ENCODE peak calls at places on chromosomes 7 and 10, in seven cellular contexts. One of them, this sample, is unnamed.

GRCh38 chr7:38107486-38107893 is 70.6 kb upstream of the STARD3NL start:
- DNase-seq in WERI-Rb-1: peak
- DNase-seq in NCI-H226: peak
- DNase-seq in nephron progenitor cell: peak
- DNase-seq in HFFc6: peak
- DNase-seq in amniotic stem cell: no peak
- DNase-seq in MM.1S: peak
- DNase-seq in this sample: no peak

GRCh38 chr10:72056932-72057751 is 31.2 kb downstream of the SPOCK2 start:
- DNase-seq in NCI-H226: no peak
- DNase-seq in nephron progenitor cell: no peak
- DNase-seq in amniotic stem cell: no peak
- DNase-seq in WERI-Rb-1: no peak
- DNase-seq in MM.1S: no peak
- DNase-seq in HFFc6: no peak
- DNase-seq in this sample: no peak

GRCh38 chr7:157855452-157856213 is 518.8 kb downstream of the DNAJB6 start:
- DNase-seq in HFFc6: no peak
- DNase-seq in MM.1S: no peak
- DNase-seq in WERI-Rb-1: no peak
- DNase-seq in nephron progenitor cell: no peak
- DNase-seq in NCI-H226: no peak
- DNase-seq in amniotic stem cell: no peak
- DNase-seq in this sample: no peak

GRCh38 chr7:33831389-33832118 is 73.8 kb upstream of the BMPER start:
- DNase-seq in HFFc6: peak
- DNase-seq in WERI-Rb-1: no peak
- DNase-seq in nephron progenitor cell: no peak
- DNase-seq in NCI-H226: peak
- DNase-seq in MM.1S: no peak
- DNase-seq in amniotic stem cell: no peak
- DNase-seq in this sample: no peak

GRCh38 chr10:58746470-58747185 is 234.0 kb downstream of the BICC1 start:
- DNase-seq in NCI-H226: no peak
- DNase-seq in amniotic stem cell: no peak
- DNase-seq in WERI-Rb-1: no peak
- DNase-seq in MM.1S: no peak
- DNase-seq in nephron progenitor cell: peak
- DNase-seq in HFFc6: no peak
- DNase-seq in this sample: no peak

GRCh38 chr7:98359395-98359794 is 41.5 kb downstream of the BAIAP2L1 start:
- DNase-seq in amniotic stem cell: no peak
- DNase-seq in MM.1S: no peak
- DNase-seq in NCI-H226: no peak
- DNase-seq in nephron progenitor cell: no peak
- DNase-seq in WERI-Rb-1: no peak
- DNase-seq in HFFc6: no peak
- DNase-seq in this sample: no peak

GRCh38 chr10:82815680-82816079 is 940.7 kb downstream of the NRG3 start:
- DNase-seq in nephron progenitor cell: no peak
- DNase-seq in NCI-H226: no peak
- DNase-seq in WERI-Rb-1: no peak
- DNase-seq in HFFc6: no peak
- DNase-seq in amniotic stem cell: no peak
- DNase-seq in MM.1S: no peak
- DNase-seq in this sample: no peak

GRCh38 chr7:147478751-147479150 is 1111.8 kb upstream of the C7orf33 start:
- DNase-seq in NCI-H226: no peak
- DNase-seq in amniotic stem cell: no peak
- DNase-seq in MM.1S: no peak
- DNase-seq in nephron progenitor cell: peak
- DNase-seq in WERI-Rb-1: no peak
- DNase-seq in HFFc6: no peak
- DNase-seq in this sample: no peak

GRCh38 chr7:8321312-8321711 is 59.3 kb upstream of the ICA1 start:
- DNase-seq in MM.1S: no peak
- DNase-seq in HFFc6: no peak
- DNase-seq in WERI-Rb-1: no peak
- DNase-seq in NCI-H226: no peak
- DNase-seq in nephron progenitor cell: no peak
- DNase-seq in amniotic stem cell: no peak
- DNase-seq in this sample: no peak

GRCh38 chr7:154559454-154559853 is 443.5 kb downstream of the PAXIP1 start:
- DNase-seq in MM.1S: no peak
- DNase-seq in nephron progenitor cell: no peak
- DNase-seq in amniotic stem cell: no peak
- DNase-seq in WERI-Rb-1: no peak
- DNase-seq in NCI-H226: no peak
- DNase-seq in HFFc6: no peak
- DNase-seq in this sample: no peak

GRCh38 chr7:108805808-108806397 is 236.2 kb downstream of the DNAJB9 start:
- DNase-seq in MM.1S: peak
- DNase-seq in HFFc6: peak
- DNase-seq in nephron progenitor cell: no peak
- DNase-seq in NCI-H226: no peak
- DNase-seq in WERI-Rb-1: peak
- DNase-seq in amniotic stem cell: no peak
- DNase-seq in this sample: no peak

GRCh38 chr10:810351-810846 is 120.9 kb upstream of the DIP2C start:
- DNase-seq in MM.1S: peak
- DNase-seq in HFFc6: no peak
- DNase-seq in WERI-Rb-1: peak
- DNase-seq in NCI-H226: no peak
- DNase-seq in amniotic stem cell: no peak
- DNase-seq in nephron progenitor cell: no peak
- DNase-seq in this sample: no peak

GRCh38 chr7:16420649-16421332 is 547 bp downstream of the CRPPA start:
- DNase-seq in nephron progenitor cell: peak
- DNase-seq in HFFc6: peak
- DNase-seq in MM.1S: peak
- DNase-seq in WERI-Rb-1: peak
- DNase-seq in amniotic stem cell: peak
- DNase-seq in NCI-H226: peak
- DNase-seq in this sample: no peak

GRCh38 chr7:157006205-157006747 is 4.2 kb downstream of the MNX1 start:
- DNase-seq in MM.1S: no peak
- DNase-seq in HFFc6: no peak
- DNase-seq in NCI-H226: no peak
- DNase-seq in WERI-Rb-1: no peak
- DNase-seq in nephron progenitor cell: no peak
- DNase-seq in amniotic stem cell: no peak
- DNase-seq in this sample: no peak

GRCh38 chr7:66443946-66444345 is 184.7 kb upstream of the KCTD7 start:
- DNase-seq in nephron progenitor cell: no peak
- DNase-seq in WERI-Rb-1: no peak
- DNase-seq in MM.1S: no peak
- DNase-seq in NCI-H226: no peak
- DNase-seq in amniotic stem cell: no peak
- DNase-seq in HFFc6: no peak
- DNase-seq in this sample: no peak

GRCh38 chr10:14556285-14556956 is 218.3 kb downstream of the FAM107B start:
- DNase-seq in WERI-Rb-1: no peak
- DNase-seq in NCI-H226: no peak
- DNase-seq in HFFc6: no peak
- DNase-seq in MM.1S: peak
- DNase-seq in amniotic stem cell: no peak
- DNase-seq in nephron progenitor cell: no peak
- DNase-seq in this sample: no peak

GRCh38 chr10:109912335-109913282 is 10.7 kb downstream of the XPNPEP1 start:
- DNase-seq in nephron progenitor cell: no peak
- DNase-seq in NCI-H226: peak
- DNase-seq in WERI-Rb-1: no peak
- DNase-seq in HFFc6: no peak
- DNase-seq in amniotic stem cell: no peak
- DNase-seq in MM.1S: no peak
- DNase-seq in this sample: no peak

GRCh38 chr7:156942708-156943090 is 6.8 kb upstream of the NOM1 start:
- DNase-seq in HFFc6: no peak
- DNase-seq in WERI-Rb-1: no peak
- DNase-seq in amniotic stem cell: no peak
- DNase-seq in MM.1S: no peak
- DNase-seq in NCI-H226: no peak
- DNase-seq in nephron progenitor cell: no peak
- DNase-seq in this sample: no peak